ENCODE peak calls at places on chromosomes 12 and 14, in four cellular contexts. One of them, this sample, is unnamed.

GRCh38 chr12:53927220-53928029 is 11.2 kb upstream of the HOXC13 start:
- DNase-seq in activated T-helper 1 cell treated with anti-CD3 and anti-CD28 coated beads, Interleukin-12 subunit alpha, Interleukin-12 subunit beta, Interleukin-2, Interleukin-4 antibody, amounts not matched to agents 30 ng/mL and 10 ng/mL and 1 ng/mL, durations not matched to agents 14 hours and 24 hours and 36 hours: no peak
- DNase-seq in foreskin melanocyte: no peak
- DNase-seq in LHCN-M2: no peak
- DNase-seq in this sample: no peak

GRCh38 chr14:90440592-90440991 is 43.8 kb downstream of the CALM1 start:
- DNase-seq in activated T-helper 1 cell treated with anti-CD3 and anti-CD28 coated beads, Interleukin-12 subunit alpha, Interleukin-12 subunit beta, Interleukin-2, Interleukin-4 antibody, amounts not matched to agents 30 ng/mL and 10 ng/mL and 1 ng/mL, durations not matched to agents 14 hours and 24 hours and 36 hours: no peak
- DNase-seq in LHCN-M2: no peak
- DNase-seq in foreskin melanocyte: no peak
- DNase-seq in this sample: no peak

GRCh38 chr12:62332598-62332997 is 72.4 kb downstream of the USP15 start:
- DNase-seq in LHCN-M2: peak
- DNase-seq in foreskin melanocyte: peak
- DNase-seq in activated T-helper 1 cell treated with anti-CD3 and anti-CD28 coated beads, Interleukin-12 subunit alpha, Interleukin-12 subunit beta, Interleukin-2, Interleukin-4 antibody, amounts not matched to agents 30 ng/mL and 10 ng/mL and 1 ng/mL, durations not matched to agents 14 hours and 24 hours and 36 hours: no peak
- DNase-seq in this sample: no peak

GRCh38 chr12:4275869-4276253 is 2.3 kb downstream of the CCND2 start:
- DNase-seq in foreskin melanocyte: no peak
- DNase-seq in activated T-helper 1 cell treated with anti-CD3 and anti-CD28 coated beads, Interleukin-12 subunit alpha, Interleukin-12 subunit beta, Interleukin-2, Interleukin-4 antibody, amounts not matched to agents 30 ng/mL and 10 ng/mL and 1 ng/mL, durations not matched to agents 14 hours and 24 hours and 36 hours: no peak
- DNase-seq in LHCN-M2: no peak
- DNase-seq in this sample: no peak

GRCh38 chr12:101230547-101230946 is 20.5 kb upstream of the SLC5A8 start:
- DNase-seq in LHCN-M2: peak
- DNase-seq in foreskin melanocyte: no peak
- DNase-seq in activated T-helper 1 cell treated with anti-CD3 and anti-CD28 coated beads, Interleukin-12 subunit alpha, Interleukin-12 subunit beta, Interleukin-2, Interleukin-4 antibody, amounts not matched to agents 30 ng/mL and 10 ng/mL and 1 ng/mL, durations not matched to agents 14 hours and 24 hours and 36 hours: no peak
- DNase-seq in this sample: no peak

GRCh38 chr12:115492553-115492952 is 784.9 kb downstream of the MED13L start:
- DNase-seq in foreskin melanocyte: no peak
- DNase-seq in LHCN-M2: no peak
- DNase-seq in activated T-helper 1 cell treated with anti-CD3 and anti-CD28 coated beads, Interleukin-12 subunit alpha, Interleukin-12 subunit beta, Interleukin-2, Interleukin-4 antibody, amounts not matched to agents 30 ng/mL and 10 ng/mL and 1 ng/mL, durations not matched to agents 14 hours and 24 hours and 36 hours: no peak
- DNase-seq in this sample: no peak

GRCh38 chr12:125387206-125387605 is 322.0 kb downstream of the AACS start:
- DNase-seq in activated T-helper 1 cell treated with anti-CD3 and anti-CD28 coated beads, Interleukin-12 subunit alpha, Interleukin-12 subunit beta, Interleukin-2, Interleukin-4 antibody, amounts not matched to agents 30 ng/mL and 10 ng/mL and 1 ng/mL, durations not matched to agents 14 hours and 24 hours and 36 hours: no peak
- DNase-seq in LHCN-M2: no peak
- DNase-seq in foreskin melanocyte: no peak
- DNase-seq in this sample: no peak

GRCh38 chr12:24937553-24938244 is 11.2 kb downstream of the BCAT1 start:
- DNase-seq in foreskin melanocyte: no peak
- DNase-seq in LHCN-M2: peak
- DNase-seq in activated T-helper 1 cell treated with anti-CD3 and anti-CD28 coated beads, Interleukin-12 subunit alpha, Interleukin-12 subunit beta, Interleukin-2, Interleukin-4 antibody, amounts not matched to agents 30 ng/mL and 10 ng/mL and 1 ng/mL, durations not matched to agents 14 hours and 24 hours and 36 hours: no peak
- DNase-seq in this sample: no peak

GRCh38 chr14:36514278-36515104 is 5.5 kb downstream of the NKX2-1 start:
- DNase-seq in foreskin melanocyte: no peak
- DNase-seq in LHCN-M2: no peak
- DNase-seq in activated T-helper 1 cell treated with anti-CD3 and anti-CD28 coated beads, Interleukin-12 subunit alpha, Interleukin-12 subunit beta, Interleukin-2, Interleukin-4 antibody, amounts not matched to agents 30 ng/mL and 10 ng/mL and 1 ng/mL, durations not matched to agents 14 hours and 24 hours and 36 hours: no peak
- DNase-seq in this sample: no peak

GRCh38 chr14:42140001-42140400 is 533.3 kb downstream of the LRFN5 start:
- DNase-seq in LHCN-M2: peak
- DNase-seq in foreskin melanocyte: no peak
- DNase-seq in activated T-helper 1 cell treated with anti-CD3 and anti-CD28 coated beads, Interleukin-12 subunit alpha, Interleukin-12 subunit beta, Interleukin-2, Interleukin-4 antibody, amounts not matched to agents 30 ng/mL and 10 ng/mL and 1 ng/mL, durations not matched to agents 14 hours and 24 hours and 36 hours: no peak
- DNase-seq in this sample: no peak

GRCh38 chr12:131605304-131605829 is 105.5 kb upstream of the SFSWAP start:
- DNase-seq in foreskin melanocyte: no peak
- DNase-seq in LHCN-M2: no peak
- DNase-seq in activated T-helper 1 cell treated with anti-CD3 and anti-CD28 coated beads, Interleukin-12 subunit alpha, Interleukin-12 subunit beta, Interleukin-2, Interleukin-4 antibody, amounts not matched to agents 30 ng/mL and 10 ng/mL and 1 ng/mL, durations not matched to agents 14 hours and 24 hours and 36 hours: no peak
- DNase-seq in this sample: no peak

GRCh38 chr12:127675936-127676335 is 591.0 kb upstream of the TMEM132C start:
- DNase-seq in activated T-helper 1 cell treated with anti-CD3 and anti-CD28 coated beads, Interleukin-12 subunit alpha, Interleukin-12 subunit beta, Interleukin-2, Interleukin-4 antibody, amounts not matched to agents 30 ng/mL and 10 ng/mL and 1 ng/mL, durations not matched to agents 14 hours and 24 hours and 36 hours: no peak
- DNase-seq in foreskin melanocyte: no peak
- DNase-seq in LHCN-M2: peak
- DNase-seq in this sample: no peak

GRCh38 chr14:63421226-63421625 is 102.5 kb upstream of the GPHB5 start:
- DNase-seq in foreskin melanocyte: no peak
- DNase-seq in activated T-helper 1 cell treated with anti-CD3 and anti-CD28 coated beads, Interleukin-12 subunit alpha, Interleukin-12 subunit beta, Interleukin-2, Interleukin-4 antibody, amounts not matched to agents 30 ng/mL and 10 ng/mL and 1 ng/mL, durations not matched to agents 14 hours and 24 hours and 36 hours: no peak
- DNase-seq in LHCN-M2: no peak
- DNase-seq in this sample: no peak

GRCh38 chr12:128402481-128402880 is 135.5 kb downstream of the TMEM132C start:
- DNase-seq in activated T-helper 1 cell treated with anti-CD3 and anti-CD28 coated beads, Interleukin-12 subunit alpha, Interleukin-12 subunit beta, Interleukin-2, Interleukin-4 antibody, amounts not matched to agents 30 ng/mL and 10 ng/mL and 1 ng/mL, durations not matched to agents 14 hours and 24 hours and 36 hours: no peak
- DNase-seq in LHCN-M2: no peak
- DNase-seq in foreskin melanocyte: no peak
- DNase-seq in this sample: no peak

GRCh38 chr14:51465486-51465885 is 186.2 kb upstream of the FRMD6 start:
- DNase-seq in activated T-helper 1 cell treated with anti-CD3 and anti-CD28 coated beads, Interleukin-12 subunit alpha, Interleukin-12 subunit beta, Interleukin-2, Interleukin-4 antibody, amounts not matched to agents 30 ng/mL and 10 ng/mL and 1 ng/mL, durations not matched to agents 14 hours and 24 hours and 36 hours: no peak
- DNase-seq in foreskin melanocyte: no peak
- DNase-seq in LHCN-M2: no peak
- DNase-seq in this sample: no peak

GRCh38 chr12:109444263-109444662 is 32.8 kb downstream of the KCTD10 start:
- DNase-seq in LHCN-M2: no peak
- DNase-seq in foreskin melanocyte: peak
- DNase-seq in activated T-helper 1 cell treated with anti-CD3 and anti-CD28 coated beads, Interleukin-12 subunit alpha, Interleukin-12 subunit beta, Interleukin-2, Interleukin-4 antibody, amounts not matched to agents 30 ng/mL and 10 ng/mL and 1 ng/mL, durations not matched to agents 14 hours and 24 hours and 36 hours: no peak
- DNase-seq in this sample: no peak

GRCh38 chr12:92759634-92760268 is 57.0 kb downstream of the PLEKHG7 start:
- DNase-seq in LHCN-M2: peak
- DNase-seq in activated T-helper 1 cell treated with anti-CD3 and anti-CD28 coated beads, Interleukin-12 subunit alpha, Interleukin-12 subunit beta, Interleukin-2, Interleukin-4 antibody, amounts not matched to agents 30 ng/mL and 10 ng/mL and 1 ng/mL, durations not matched to agents 14 hours and 24 hours and 36 hours: no peak
- DNase-seq in foreskin melanocyte: peak
- DNase-seq in this sample: no peak

GRCh38 chr12:118972982-118973381 is 8.4 kb upstream of the SRRM4 start:
- DNase-seq in LHCN-M2: no peak
- DNase-seq in foreskin melanocyte: no peak
- DNase-seq in activated T-helper 1 cell treated with anti-CD3 and anti-CD28 coated beads, Interleukin-12 subunit alpha, Interleukin-12 subunit beta, Interleukin-2, Interleukin-4 antibody, amounts not matched to agents 30 ng/mL and 10 ng/mL and 1 ng/mL, durations not matched to agents 14 hours and 24 hours and 36 hours: no peak
- DNase-seq in this sample: no peak

GRCh38 chr12:128178971-128179370 is 88.0 kb upstream of the TMEM132C start:
- DNase-seq in activated T-helper 1 cell treated with anti-CD3 and anti-CD28 coated beads, Interleukin-12 subunit alpha, Interleukin-12 subunit beta, Interleukin-2, Interleukin-4 antibody, amounts not matched to agents 30 ng/mL and 10 ng/mL and 1 ng/mL, durations not matched to agents 14 hours and 24 hours and 36 hours: no peak
- DNase-seq in LHCN-M2: no peak
- DNase-seq in foreskin melanocyte: no peak
- DNase-seq in this sample: no peak

GRCh38 chr12:119011231-119011630 is 29.9 kb downstream of the SRRM4 start:
- DNase-seq in LHCN-M2: no peak
- DNase-seq in activated T-helper 1 cell treated with anti-CD3 and anti-CD28 coated beads, Interleukin-12 subunit alpha, Interleukin-12 subunit beta, Interleukin-2, Interleukin-4 antibody, amounts not matched to agents 30 ng/mL and 10 ng/mL and 1 ng/mL, durations not matched to agents 14 hours and 24 hours and 36 hours: no peak
- DNase-seq in foreskin melanocyte: no peak
- DNase-seq in this sample: no peak

GRCh38 chr14:32808574-32809098 is 130.0 kb upstream of the NPAS3 start:
- DNase-seq in LHCN-M2: peak
- DNase-seq in activated T-helper 1 cell treated with anti-CD3 and anti-CD28 coated beads, Interleukin-12 subunit alpha, Interleukin-12 subunit beta, Interleukin-2, Interleukin-4 antibody, amounts not matched to agents 30 ng/mL and 10 ng/mL and 1 ng/mL, durations not matched to agents 14 hours and 24 hours and 36 hours: no peak
- DNase-seq in foreskin melanocyte: no peak
- DNase-seq in this sample: no peak

GRCh38 chr14:65026526-65026925 is 39.8 kb downstream of the FNTB start:
- DNase-seq in activated T-helper 1 cell treated with anti-CD3 and anti-CD28 coated beads, Interleukin-12 subunit alpha, Interleukin-12 subunit beta, Interleukin-2, Interleukin-4 antibody, amounts not matched to agents 30 ng/mL and 10 ng/mL and 1 ng/mL, durations not matched to agents 14 hours and 24 hours and 36 hours: no peak
- DNase-seq in LHCN-M2: no peak
- DNase-seq in foreskin melanocyte: no peak
- DNase-seq in this sample: no peak

GRCh38 chr12:105014603-105015002 is 28.5 kb downstream of the NOPCHAP1 start:
- DNase-seq in LHCN-M2: peak
- DNase-seq in activated T-helper 1 cell treated with anti-CD3 and anti-CD28 coated beads, Interleukin-12 subunit alpha, Interleukin-12 subunit beta, Interleukin-2, Interleukin-4 antibody, amounts not matched to agents 30 ng/mL and 10 ng/mL and 1 ng/mL, durations not matched to agents 14 hours and 24 hours and 36 hours: no peak
- DNase-seq in foreskin melanocyte: no peak
- DNase-seq in this sample: no peak

GRCh38 chr12:6207254-6207942 is 7.2 kb downstream of the CD9 start:
- DNase-seq in foreskin melanocyte: no peak
- DNase-seq in activated T-helper 1 cell treated with anti-CD3 and anti-CD28 coated beads, Interleukin-12 subunit alpha, Interleukin-12 subunit beta, Interleukin-2, Interleukin-4 antibody, amounts not matched to agents 30 ng/mL and 10 ng/mL and 1 ng/mL, durations not matched to agents 14 hours and 24 hours and 36 hours: no peak
- DNase-seq in LHCN-M2: peak
- DNase-seq in this sample: no peak

GRCh38 chr12:102480401-102480800 is at the start of gene IGF1:
- DNase-seq in activated T-helper 1 cell treated with anti-CD3 and anti-CD28 coated beads, Interleukin-12 subunit alpha, Interleukin-12 subunit beta, Interleukin-2, Interleukin-4 antibody, amounts not matched to agents 30 ng/mL and 10 ng/mL and 1 ng/mL, durations not matched to agents 14 hours and 24 hours and 36 hours: no peak
- DNase-seq in foreskin melanocyte: no peak
- DNase-seq in LHCN-M2: peak
- DNase-seq in this sample: no peak

GRCh38 chr12:89183985-89184435 is 168.3 kb downstream of the DUSP6 start:
- DNase-seq in activated T-helper 1 cell treated with anti-CD3 and anti-CD28 coated beads, Interleukin-12 subunit alpha, Interleukin-12 subunit beta, Interleukin-2, Interleukin-4 antibody, amounts not matched to agents 30 ng/mL and 10 ng/mL and 1 ng/mL, durations not matched to agents 14 hours and 24 hours and 36 hours: no peak
- DNase-seq in foreskin melanocyte: no peak
- DNase-seq in LHCN-M2: peak
- DNase-seq in this sample: no peak

GRCh38 chr12:132665149-132665491 is 22.0 kb downstream of the POLE start:
- DNase-seq in foreskin melanocyte: no peak
- DNase-seq in LHCN-M2: no peak
- DNase-seq in activated T-helper 1 cell treated with anti-CD3 and anti-CD28 coated beads, Interleukin-12 subunit alpha, Interleukin-12 subunit beta, Interleukin-2, Interleukin-4 antibody, amounts not matched to agents 30 ng/mL and 10 ng/mL and 1 ng/mL, durations not matched to agents 14 hours and 24 hours and 36 hours: no peak
- DNase-seq in this sample: no peak

GRCh38 chr12:95633049-95633545 is 81.8 kb upstream of the USP44 start:
- DNase-seq in activated T-helper 1 cell treated with anti-CD3 and anti-CD28 coated beads, Interleukin-12 subunit alpha, Interleukin-12 subunit beta, Interleukin-2, Interleukin-4 antibody, amounts not matched to agents 30 ng/mL and 10 ng/mL and 1 ng/mL, durations not matched to agents 14 hours and 24 hours and 36 hours: no peak
- DNase-seq in LHCN-M2: peak
- DNase-seq in foreskin melanocyte: peak
- DNase-seq in this sample: no peak

This sample was measured in KG1.